ENCODE peak calls at places on chromosomes 11 and 22, in four cellular contexts. K, S, Q and I are unnamed samples.
A peak's percentile ranks its signal among the peaks of the same experiment; 100 is the strongest.

GRCh38 chr22:17969732-17970131 is 54.6 kb downstream of the MICAL3 start:
- DNase-seq in K (peak; percentile 65), Q (peak; percentile 78), S (no peak), I (no peak)

GRCh38 chr11:100719362-100719761 is 32.3 kb downstream of the ARHGAP42 start:
- DNase-seq in S (no peak), K (peak; percentile 26), Q (peak; percentile 50), I (no peak)

GRCh38 chr11:119147604-119148333 is 1.1 kb upstream of the ABCG4 start:
- DNase-seq in K (no peak), Q (no peak), S (no peak), I (no peak)

GRCh38 chr11:67698247-67698646 is 23.8 kb upstream of the ALDH3B2 start:
- DNase-seq in Q (peak; percentile 15), K (no peak), S (no peak), I (no peak)

GRCh38 chr22:31127181-31127772 is 4.5 kb downstream of the INPP5J start:
- DNase-seq in S (no peak), K (no peak), Q (no peak), I (no peak)

GRCh38 chr11:11081273-11081672 is 223.4 kb upstream of the ZBED5 start:
- DNase-seq in Q (no peak), K (no peak), S (no peak), I (no peak)

GRCh38 chr11:121965330-121965729 is 150.7 kb downstream of the BLID start:
- DNase-seq in S (no peak), Q (peak; percentile 87), K (no peak), I (no peak)

GRCh38 chr22:46454233-46454909 is 83.0 kb downstream of the CELSR1 start:
- DNase-seq in Q (no peak), K (no peak), S (no peak), I (no peak)

GRCh38 chr11:117923773-117924172 is 5.4 kb downstream of the TMPRSS13 start:
- DNase-seq in S (no peak), K (no peak), Q (no peak), I (no peak)

GRCh38 chr22:43859621-43860020 is 2.7 kb downstream of the SULT4A1 start:
- DNase-seq in Q (no peak), K (no peak), S (no peak), I (no peak)

GRCh38 chr11:66870616-66871520 is 14.0 kb downstream of the LRFN4 start:
- DNase-seq in S (no peak), K (no peak), Q (no peak), I (no peak)

GRCh38 chr11:2929880-2930704 is 872 bp upstream of the PHLDA2 start:
- DNase-seq in S (no peak), Q (peak; percentile 63), K (peak; percentile 84), I (peak; percentile 38)

GRCh38 chr22:50148166-50148500 is 22.4 kb upstream of the PANX2 start:
- DNase-seq in Q (no peak), K (no peak), S (no peak), I (no peak)

GRCh38 chr11:77590194-77590591 is 440 bp downstream of the AQP11 start:
- DNase-seq in S (no peak), K (peak; percentile 66), Q (peak; percentile 37), I (peak; percentile 14)

GRCh38 chr22:39205344-39206021 is 39.3 kb downstream of the PDGFB start:
- DNase-seq in Q (peak; percentile 70), K (peak; percentile 65), S (no peak), I (no peak)

GRCh38 chr11:70527046-70527395 is 128.7 kb downstream of the CTTN start:
- DNase-seq in S (no peak), Q (no peak), K (no peak), I (no peak)

GRCh38 chr11:68974421-68975194 is 6.2 kb downstream of the MRGPRD start:
- DNase-seq in S (no peak), K (peak; percentile 4), Q (peak; percentile 19), I (no peak)

GRCh38 chr11:32153747-32154146 is 62.9 kb downstream of the RCN1 start:
- DNase-seq in K (no peak), S (no peak), Q (no peak), I (no peak)

GRCh38 chr22:30891443-30891755 is 77.2 kb downstream of the MORC2 start:
- DNase-seq in K (no peak), S (no peak), Q (no peak), I (no peak)

GRCh38 chr11:115301029-115301428 is 203.2 kb downstream of the CADM1 start:
- DNase-seq in Q (no peak), S (no peak), K (no peak), I (no peak)

GRCh38 chr11:134916829-134917228 is 504.8 kb upstream of the B3GAT1 start:
- DNase-seq in K (no peak), Q (no peak), S (no peak), I (no peak)

GRCh38 chr11:5550440-5551095 is 2.2 kb upstream of the OR52H1 start:
- DNase-seq in S (no peak), Q (peak; percentile 78), K (no peak), I (no peak)

GRCh38 chr22:49936018-49936972 is 17.9 kb downstream of the CRELD2 start:
- DNase-seq in K (peak; percentile 96), S (peak; percentile 92), Q (peak; percentile 60), I (peak; percentile 82)

GRCh38 chr22:39349967-39350802 is at the start of gene SYNGR1:
- DNase-seq in Q (no peak), S (peak; percentile 43), K (peak; percentile 46), I (peak; percentile 20)

GRCh38 chr22:29661355-29661754 is 57.9 kb downstream of the NF2 start:
- DNase-seq in S (no peak), K (no peak), Q (peak; percentile 61), I (no peak)

GRCh38 chr11:110525883-110526282 is 96.1 kb downstream of the FDX1 start:
- DNase-seq in S (no peak), K (peak; percentile 16), Q (peak; percentile 96), I (no peak)

GRCh38 chr11:130847517-130847916 is 68.8 kb downstream of the SNX19 start:
- DNase-seq in K (no peak), Q (peak; percentile 98), S (no peak), I (no peak)

GRCh38 chr22:45689195-45689594 is 17.6 kb downstream of the ATXN10 start:
- DNase-seq in Q (no peak), S (no peak), K (no peak), I (no peak)

DNA sequence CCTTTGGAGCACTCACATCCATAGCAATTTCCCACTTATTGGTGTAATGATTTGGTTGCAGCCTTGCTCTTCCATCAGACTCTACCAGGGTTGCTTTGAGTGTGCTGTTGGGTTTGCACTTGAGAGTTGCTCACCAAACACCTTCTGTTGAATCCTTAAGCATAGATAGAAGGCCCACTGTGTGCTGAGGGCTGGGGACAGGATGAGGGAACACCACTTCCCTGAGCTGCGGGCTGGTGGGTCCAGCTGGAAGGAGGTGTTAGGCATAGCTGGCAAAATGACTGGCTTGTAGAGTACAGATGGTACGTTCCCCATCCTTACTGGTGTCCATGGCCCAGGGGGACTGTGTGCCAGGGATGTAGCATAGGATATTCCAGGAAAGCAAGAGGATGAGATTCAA is 3.9 kb downstream of the PRDM11 start:
- DNase-seq in S (no peak), K (no peak), Q (no peak), I (no peak)
- TF ChIP-seq CTCF in S (no peak), K (no peak), Q (no peak), I (no peak)

GRCh38 chr11:61879152-61879551 is 12.2 kb downstream of the FADS3 start:
- DNase-seq in Q (no peak), S (no peak), K (no peak), I (no peak)
- TF ChIP-seq CTCF in Q (no peak), S (no peak), K (no peak), I (no peak)

DNA sequence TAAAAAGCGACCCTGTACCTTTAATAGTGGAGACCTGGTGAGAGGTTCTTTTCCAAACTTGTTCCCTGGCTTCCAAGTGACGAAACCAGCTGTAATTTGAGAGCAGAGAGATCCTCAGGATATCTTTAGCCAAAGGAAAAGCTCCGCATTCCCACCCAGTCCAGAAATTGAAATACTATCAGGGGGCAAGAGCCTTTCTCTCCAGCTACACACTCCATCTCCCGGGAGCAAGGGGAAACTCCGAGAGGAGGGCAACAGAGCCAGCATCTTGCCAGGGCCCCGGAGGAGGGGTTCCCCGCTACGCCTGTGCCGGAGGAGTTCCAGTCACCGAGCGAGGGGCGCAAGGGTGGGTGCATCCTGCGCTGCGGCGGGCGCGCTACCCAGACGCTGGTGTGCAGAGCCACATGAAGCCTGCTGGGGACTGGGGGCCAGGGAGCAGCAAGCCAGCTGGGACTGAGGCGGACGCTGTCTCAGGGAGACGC is at the start of gene FIBIN:
- DNase-seq in Q (peak; percentile 31), K (peak; percentile 26), S (no peak), I (peak; percentile 32)
- TF ChIP-seq CTCF in Q (no peak), K (no peak), S (no peak), I (no peak)

DNA sequence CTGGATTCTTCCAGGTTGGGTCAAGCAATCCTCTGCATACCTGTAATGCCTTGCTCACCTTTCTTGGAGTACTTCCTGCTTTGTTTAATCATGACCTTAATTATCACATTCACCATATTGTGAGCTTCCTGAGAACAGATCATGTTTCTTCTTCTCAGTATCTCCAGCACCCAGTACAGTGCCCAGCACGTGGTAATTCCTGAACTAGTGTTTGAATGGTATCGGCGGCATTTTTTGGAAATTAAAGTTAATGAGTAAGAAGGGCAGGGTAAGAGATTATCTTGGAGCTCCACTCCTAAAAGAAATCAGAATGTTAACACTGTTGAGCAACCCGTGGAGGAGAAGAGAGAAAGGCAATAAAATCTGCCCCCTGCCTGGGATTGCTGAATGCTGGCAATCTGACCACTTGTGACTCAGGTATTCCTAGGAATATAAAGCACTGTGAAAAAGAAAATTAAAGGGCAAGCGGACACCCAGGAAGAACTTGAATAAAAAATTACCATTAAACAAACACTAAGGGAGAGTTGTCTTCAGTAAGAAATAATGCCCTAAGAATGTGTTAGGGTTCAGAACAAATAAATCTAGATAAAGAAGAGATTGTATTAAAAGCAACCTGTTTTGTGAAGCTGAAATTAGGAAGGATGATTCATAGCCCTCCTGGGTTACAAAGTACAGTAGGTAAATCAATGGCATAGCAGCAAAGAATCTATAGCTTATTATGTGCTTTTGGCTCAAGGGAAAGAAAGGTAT is 92.9 kb downstream of the PDHX start:
- DNase-seq in Q (peak; percentile 88), S (no peak), K (peak; percentile 43), I (no peak)
- TF ChIP-seq CTCF in Q (peak; percentile 22), S (no peak), K (no peak), I (no peak)